ENCODE peak calls at places on chromosome 2, in ten cellular contexts. R is AG04450, L is tibial nerve, Z is NCI-H748 treated with DMSO at 0.1 percent for 48 hours, B is H7, G is right lobe of liver, O is iris pigment epithelial cell, D is B cell, Y is NCI-H2081, N is Peyer's patch. A is an unnamed sample.

GRCh38 chr2:190050001-190050400 is 12.5 kb downstream of the MSTN start:
- DNase-seq in R (peak; percentile 24), L (no peak), Z (no peak), B (no peak), G (no peak), O (peak; percentile 48), D (no peak), Y (no peak), N (no peak), A (peak; percentile 5)

GRCh38 chr2:39411186-39411944 is 25.7 kb downstream of the MAP4K3 start:
- DNase-seq in R (peak; percentile 81), L (no peak), Z (no peak), B (no peak), G (no peak), O (peak; percentile 91), D (no peak), Y (no peak), N (no peak), A (peak; percentile 60)

GRCh38 chr2:199603748-199604291 is 146.1 kb upstream of the SATB2 start:
- DNase-seq in R (no peak), L (no peak), Z (no peak), B (peak; percentile 57), G (no peak), O (no peak), D (peak; percentile 1), Y (no peak), N (no peak), A (no peak)

GRCh38 chr2:98708396-98709186 is 22.3 kb downstream of the MGAT4A start:
- DNase-seq in R (no peak), L (no peak), Z (no peak), B (no peak), G (no peak), O (no peak), D (no peak), Y (no peak), N (no peak), A (no peak)

GRCh38 chr2:178478102-178478441 is 328 bp downstream of the FKBP7 start:
- DNase-seq in R (no peak), L (peak; percentile 6), Z (peak; percentile 39), B (peak; percentile 30), G (no peak), O (peak; percentile 36), D (no peak), Y (no peak), N (no peak), A (no peak)

GRCh38 chr2:230410861-230411464 is 5.0 kb upstream of the SP100 start:
- DNase-seq in R (no peak), L (no peak), Z (no peak), B (peak; percentile 26), G (no peak), O (no peak), D (peak; percentile 37), Y (no peak), N (no peak), A (no peak)

GRCh38 chr2:102620367-102620766 is 1.0 kb downstream of the SLC9A2 start:
- DNase-seq in R (no peak), L (no peak), Z (no peak), B (peak; percentile 22), G (no peak), O (no peak), D (no peak), Y (peak; percentile 64), N (peak; percentile 63), A (no peak)

GRCh38 chr2:133753665-133754064 is 185.4 kb upstream of the NCKAP5 start:
- DNase-seq in R (no peak), L (no peak), Z (no peak), B (no peak), G (no peak), O (no peak), D (no peak), Y (no peak), N (no peak), A (no peak)

GRCh38 chr2:10034333-10035052 is 8.9 kb upstream of the KLF11 start:
- DNase-seq in R (no peak), L (no peak), Z (no peak), B (no peak), G (peak; percentile 2), O (no peak), D (no peak), Y (no peak), N (no peak), A (no peak)

GRCh38 chr2:232857158-232857563 is 12.9 kb upstream of the SNORC start:
- DNase-seq in R (no peak), L (no peak), Z (no peak), B (no peak), G (peak; percentile 78), O (peak; percentile 30), D (no peak), Y (no peak), N (no peak), A (peak; percentile 16)

GRCh38 chr2:17736989-17737388 is 16.6 kb downstream of the SMC6 start:
- DNase-seq in R (peak; percentile 32), L (no peak), Z (no peak), B (no peak), G (no peak), O (peak; percentile 49), D (no peak), Y (no peak), N (no peak), A (peak; percentile 42)

GRCh38 chr2:46749042-46749461 is 166.6 kb downstream of the MCFD2 start:
- DNase-seq in R (peak; percentile 37), L (no peak), Z (no peak), B (no peak), G (no peak), O (peak; percentile 87), D (no peak), Y (no peak), N (no peak), A (peak; percentile 21)

GRCh38 chr2:178855151-178855550 is 47.9 kb upstream of the TTN start:
- DNase-seq in R (no peak), L (no peak), Z (no peak), B (no peak), G (no peak), O (no peak), D (no peak), Y (no peak), N (no peak), A (no peak)

GRCh38 chr2:10331702-10332401 is 29.1 kb downstream of the HPCAL1 start:
- DNase-seq in R (no peak), L (no peak), Z (no peak), B (no peak), G (no peak), O (no peak), D (peak; percentile 80), Y (no peak), N (no peak), A (no peak)

GRCh38 chr2:60629801-60630385 is 76.4 kb upstream of the BCL11A start:
- DNase-seq in R (no peak), L (no peak), Z (no peak), B (no peak), G (no peak), O (no peak), D (no peak), Y (no peak), N (no peak), A (no peak)

GRCh38 chr2:98086491-98087446 is at the start of gene VWA3B:
- DNase-seq in R (no peak), L (no peak), Z (peak; percentile 52), B (peak; percentile 97), G (peak; percentile 77), O (peak; percentile 40), D (peak; percentile 93), Y (peak; percentile 45), N (peak; percentile 95), A (no peak)

GRCh38 chr2:54081574-54081973 is 33.8 kb upstream of the ACYP2 start:
- DNase-seq in R (no peak), L (no peak), Z (no peak), B (no peak), G (no peak), O (peak; percentile 46), D (no peak), Y (no peak), N (no peak), A (no peak)

GRCh38 chr2:68569604-68570003 is 73.8 kb upstream of the PROKR1 start:
- DNase-seq in R (no peak), L (no peak), Z (no peak), B (no peak), G (no peak), O (peak; percentile 83), D (no peak), Y (no peak), N (no peak), A (no peak)

GRCh38 chr2:70708376-70709199 is 59.4 kb downstream of the ADD2 start:
- DNase-seq in R (no peak), L (no peak), Z (no peak), B (no peak), G (no peak), O (no peak), D (no peak), Y (no peak), N (no peak), A (no peak)

GRCh38 chr2:101770672-101771071 is 73.2 kb downstream of the MAP4K4 start:
- DNase-seq in R (no peak), L (no peak), Z (peak; percentile 15), B (no peak), G (no peak), O (peak; percentile 47), D (peak; percentile 45), Y (no peak), N (no peak), A (no peak)

GRCh38 chr2:238924496-238925195 is 76.8 kb downstream of the TWIST2 start:
- DNase-seq in R (no peak), L (no peak), Z (no peak), B (no peak), G (peak; percentile 37), O (no peak), D (no peak), Y (peak; percentile 36), N (peak; percentile 28), A (no peak)

GRCh38 chr2:143263045-143263625 is 133.9 kb downstream of the ARHGAP15 start:
- DNase-seq in R (no peak), L (no peak), Z (peak; percentile 17), B (peak; percentile 12), G (no peak), O (peak; percentile 14), D (no peak), Y (no peak), N (no peak), A (no peak)

A was measured in AG04449.